ENCODE peak calls at places on chromosomes 1 and 21, in six cellular contexts. One of them, this sample, is unnamed.

GRCh38 chr1:214567481-214567980 is 16.1 kb upstream of the PTPN14 start:
- DNase-seq in HTR-8/SVneo: no peak
- DNase-seq in effector memory CD8-positive, alpha-beta T cell: no peak
- DNase-seq in activated naive CD4-positive, alpha-beta T cell: no peak
- DNase-seq in GM06990: no peak
- DNase-seq in RWPE1: no peak
- DNase-seq in this sample: no peak

GRCh38 chr21:18899261-18899660 is 495.7 kb upstream of the TMPRSS15 start:
- DNase-seq in HTR-8/SVneo: no peak
- DNase-seq in effector memory CD8-positive, alpha-beta T cell: no peak
- DNase-seq in activated naive CD4-positive, alpha-beta T cell: no peak
- DNase-seq in GM06990: no peak
- DNase-seq in RWPE1: no peak
- DNase-seq in this sample: no peak

GRCh38 chr1:67013573-67013972 is 40.4 kb downstream of the SLC35D1 start:
- DNase-seq in HTR-8/SVneo: peak
- DNase-seq in effector memory CD8-positive, alpha-beta T cell: no peak
- DNase-seq in activated naive CD4-positive, alpha-beta T cell: no peak
- DNase-seq in GM06990: no peak
- DNase-seq in RWPE1: peak
- DNase-seq in this sample: peak

GRCh38 chr1:65021792-65022191 is 55.4 kb upstream of the JAK1 start:
- DNase-seq in HTR-8/SVneo: no peak
- DNase-seq in effector memory CD8-positive, alpha-beta T cell: no peak
- DNase-seq in activated naive CD4-positive, alpha-beta T cell: no peak
- DNase-seq in GM06990: no peak
- DNase-seq in RWPE1: no peak
- DNase-seq in this sample: no peak

GRCh38 chr21:46159390-46159789 is 4.0 kb upstream of the FTCD start:
- DNase-seq in HTR-8/SVneo: no peak
- DNase-seq in effector memory CD8-positive, alpha-beta T cell: no peak
- DNase-seq in activated naive CD4-positive, alpha-beta T cell: no peak
- DNase-seq in GM06990: no peak
- DNase-seq in RWPE1: no peak
- DNase-seq in this sample: no peak

GRCh38 chr1:41239988-41240610 is 2.0 kb downstream of the SCMH1 start:
- DNase-seq in HTR-8/SVneo: no peak
- DNase-seq in effector memory CD8-positive, alpha-beta T cell: no peak
- DNase-seq in activated naive CD4-positive, alpha-beta T cell: no peak
- DNase-seq in GM06990: peak
- DNase-seq in RWPE1: peak
- DNase-seq in this sample: no peak

GRCh38 chr1:1777510-1777909 is 760 bp downstream of the NADK start:
- DNase-seq in HTR-8/SVneo: no peak
- DNase-seq in effector memory CD8-positive, alpha-beta T cell: no peak
- DNase-seq in activated naive CD4-positive, alpha-beta T cell: no peak
- DNase-seq in GM06990: no peak
- DNase-seq in RWPE1: no peak
- DNase-seq in this sample: no peak

GRCh38 chr1:65344171-65344570 is 34.8 kb downstream of the DNAJC6 start:
- DNase-seq in HTR-8/SVneo: no peak
- DNase-seq in effector memory CD8-positive, alpha-beta T cell: no peak
- DNase-seq in activated naive CD4-positive, alpha-beta T cell: no peak
- DNase-seq in GM06990: no peak
- DNase-seq in RWPE1: no peak
- DNase-seq in this sample: no peak

GRCh38 chr1:56265205-56265604 is 314.2 kb downstream of the PLPP3 start:
- DNase-seq in HTR-8/SVneo: no peak
- DNase-seq in effector memory CD8-positive, alpha-beta T cell: no peak
- DNase-seq in activated naive CD4-positive, alpha-beta T cell: no peak
- DNase-seq in GM06990: no peak
- DNase-seq in RWPE1: no peak
- DNase-seq in this sample: no peak

GRCh38 chr1:111515291-111516007 is 12.0 kb upstream of the ADORA3 start:
- DNase-seq in HTR-8/SVneo: no peak
- DNase-seq in effector memory CD8-positive, alpha-beta T cell: no peak
- DNase-seq in activated naive CD4-positive, alpha-beta T cell: peak
- DNase-seq in GM06990: peak
- DNase-seq in RWPE1: peak
- DNase-seq in this sample: no peak

GRCh38 chr21:25994758-25995163 is 175.8 kb downstream of the APP start:
- DNase-seq in HTR-8/SVneo: no peak
- DNase-seq in effector memory CD8-positive, alpha-beta T cell: no peak
- DNase-seq in activated naive CD4-positive, alpha-beta T cell: no peak
- DNase-seq in GM06990: no peak
- DNase-seq in RWPE1: no peak
- DNase-seq in this sample: no peak

GRCh38 chr1:64823691-64824476 is 79.0 kb downstream of the RAVER2 start:
- DNase-seq in HTR-8/SVneo: peak
- DNase-seq in effector memory CD8-positive, alpha-beta T cell: peak
- DNase-seq in activated naive CD4-positive, alpha-beta T cell: peak
- DNase-seq in GM06990: no peak
- DNase-seq in RWPE1: peak
- DNase-seq in this sample: peak

GRCh38 chr1:53550201-53550741 is 91.1 kb downstream of the DMRTB1 start:
- DNase-seq in HTR-8/SVneo: no peak
- DNase-seq in effector memory CD8-positive, alpha-beta T cell: no peak
- DNase-seq in activated naive CD4-positive, alpha-beta T cell: no peak
- DNase-seq in GM06990: no peak
- DNase-seq in RWPE1: no peak
- DNase-seq in this sample: no peak

GRCh38 chr1:46410156-46411009 is 16.3 kb downstream of the FAAH start:
- DNase-seq in HTR-8/SVneo: no peak
- DNase-seq in effector memory CD8-positive, alpha-beta T cell: no peak
- DNase-seq in activated naive CD4-positive, alpha-beta T cell: no peak
- DNase-seq in GM06990: no peak
- DNase-seq in RWPE1: no peak
- DNase-seq in this sample: peak

GRCh38 chr21:29351691-29352090 is 53.0 kb downstream of the BACH1 start:
- DNase-seq in HTR-8/SVneo: no peak
- DNase-seq in effector memory CD8-positive, alpha-beta T cell: no peak
- DNase-seq in activated naive CD4-positive, alpha-beta T cell: no peak
- DNase-seq in GM06990: no peak
- DNase-seq in RWPE1: no peak
- DNase-seq in this sample: peak

GRCh38 chr1:59967780-59968179 is 41.2 kb upstream of the CYP2J2 start:
- DNase-seq in HTR-8/SVneo: no peak
- DNase-seq in effector memory CD8-positive, alpha-beta T cell: no peak
- DNase-seq in activated naive CD4-positive, alpha-beta T cell: no peak
- DNase-seq in GM06990: no peak
- DNase-seq in RWPE1: no peak
- DNase-seq in this sample: no peak

GRCh38 chr1:202182040-202182877 is 11.3 kb upstream of the LGR6 start:
- DNase-seq in HTR-8/SVneo: no peak
- DNase-seq in effector memory CD8-positive, alpha-beta T cell: no peak
- DNase-seq in activated naive CD4-positive, alpha-beta T cell: no peak
- DNase-seq in GM06990: no peak
- DNase-seq in RWPE1: no peak
- DNase-seq in this sample: no peak

GRCh38 chr21:29201186-29201585 is 70.7 kb downstream of the MAP3K7CL start:
- DNase-seq in HTR-8/SVneo: no peak
- DNase-seq in effector memory CD8-positive, alpha-beta T cell: no peak
- DNase-seq in activated naive CD4-positive, alpha-beta T cell: no peak
- DNase-seq in GM06990: no peak
- DNase-seq in RWPE1: no peak
- DNase-seq in this sample: no peak

GRCh38 chr1:114139540-114139939 is 14.1 kb downstream of the SYT6 start:
- DNase-seq in HTR-8/SVneo: no peak
- DNase-seq in effector memory CD8-positive, alpha-beta T cell: no peak
- DNase-seq in activated naive CD4-positive, alpha-beta T cell: no peak
- DNase-seq in GM06990: no peak
- DNase-seq in RWPE1: no peak
- DNase-seq in this sample: no peak

GRCh38 chr1:43232071-43232470 is 37.7 kb upstream of the TMEM125 start:
- DNase-seq in HTR-8/SVneo: peak
- DNase-seq in effector memory CD8-positive, alpha-beta T cell: no peak
- DNase-seq in activated naive CD4-positive, alpha-beta T cell: no peak
- DNase-seq in GM06990: no peak
- DNase-seq in RWPE1: peak
- DNase-seq in this sample: no peak

GRCh38 chr1:88984553-88984945 is 7.9 kb downstream of the KYAT3 start:
- DNase-seq in HTR-8/SVneo: no peak
- DNase-seq in effector memory CD8-positive, alpha-beta T cell: no peak
- DNase-seq in activated naive CD4-positive, alpha-beta T cell: no peak
- DNase-seq in GM06990: no peak
- DNase-seq in RWPE1: no peak
- DNase-seq in this sample: peak

GRCh38 chr1:115239148-115239820 is 98.8 kb downstream of the NGF start:
- DNase-seq in HTR-8/SVneo: no peak
- DNase-seq in effector memory CD8-positive, alpha-beta T cell: no peak
- DNase-seq in activated naive CD4-positive, alpha-beta T cell: no peak
- DNase-seq in GM06990: no peak
- DNase-seq in RWPE1: no peak
- DNase-seq in this sample: no peak

GRCh38 chr1:94020764-94021579 is 100.0 kb downstream of the ABCA4 start:
- DNase-seq in HTR-8/SVneo: peak
- DNase-seq in effector memory CD8-positive, alpha-beta T cell: peak
- DNase-seq in activated naive CD4-positive, alpha-beta T cell: no peak
- DNase-seq in GM06990: no peak
- DNase-seq in RWPE1: no peak
- DNase-seq in this sample: peak

GRCh38 chr1:24705260-24706073 is 39.8 kb upstream of the CLIC4 start:
- DNase-seq in HTR-8/SVneo: peak
- DNase-seq in effector memory CD8-positive, alpha-beta T cell: no peak
- DNase-seq in activated naive CD4-positive, alpha-beta T cell: no peak
- DNase-seq in GM06990: peak
- DNase-seq in RWPE1: peak
- DNase-seq in this sample: peak

GRCh38 chr1:54987830-54988705 is 7.6 kb downstream of the TMEM61 start:
- DNase-seq in HTR-8/SVneo: no peak
- DNase-seq in effector memory CD8-positive, alpha-beta T cell: no peak
- DNase-seq in activated naive CD4-positive, alpha-beta T cell: no peak
- DNase-seq in GM06990: no peak
- DNase-seq in RWPE1: no peak
- DNase-seq in this sample: peak

GRCh38 chr1:34371829-34372532 is 195.3 kb downstream of the C1orf94 start:
- DNase-seq in HTR-8/SVneo: no peak
- DNase-seq in effector memory CD8-positive, alpha-beta T cell: no peak
- DNase-seq in activated naive CD4-positive, alpha-beta T cell: no peak
- DNase-seq in GM06990: no peak
- DNase-seq in RWPE1: no peak
- DNase-seq in this sample: no peak

This sample was measured in SJCRH30.